ENCODE peak calls at places on chromosomes 5 and 9, in seven cellular contexts. C, E, O, Y, M, X and B are unnamed samples.

GRCh38 chr9:14868772-14869583 is 41.2 kb downstream of the FREM1 start:
- DNase-seq in C (no peak), Y (no peak), E (no peak), X (no peak), M (no peak), O (no peak), B (no peak)

GRCh38 chr5:149268928-149269557 is 2.6 kb upstream of the AFAP1L1 start:
- DNase-seq in E (no peak), X (no peak), M (peak), C (no peak), Y (no peak), O (no peak), B (no peak)

GRCh38 chr5:115657883-115658233 is 32.0 kb upstream of the TMED7 start:
- DNase-seq in O (no peak), X (no peak), M (no peak), E (no peak), Y (no peak), C (no peak), B (no peak)

GRCh38 chr5:138212828-138213160 is 329 bp downstream of the CDC23 start:
- DNase-seq in E (no peak), M (peak), Y (peak), C (no peak), X (no peak), O (no peak), B (no peak)

GRCh38 chr9:84785766-84786547 is 116.4 kb downstream of the NTRK2 start:
- DNase-seq in C (no peak), M (no peak), Y (no peak), E (no peak), X (no peak), O (no peak), B (no peak)

GRCh38 chr5:76586531-76586930 is 36.7 kb downstream of the F2RL2 start:
- DNase-seq in E (no peak), M (no peak), C (no peak), Y (no peak), X (no peak), O (no peak), B (no peak)

GRCh38 chr9:133000842-133001241 is 22.3 kb downstream of the GFI1B start:
- DNase-seq in O (no peak), C (no peak), M (no peak), Y (no peak), X (no peak), E (no peak), B (no peak)

GRCh38 chr9:102974530-102974929 is 20.6 kb upstream of the CYLC2 start:
- DNase-seq in Y (no peak), E (no peak), C (no peak), X (no peak), O (no peak), M (no peak), B (no peak)

GRCh38 chr5:120388016-120388781 is 75.9 kb upstream of the PRR16 start:
- DNase-seq in C (no peak), O (no peak), M (no peak), E (no peak), Y (no peak), X (no peak), B (no peak)

DNA sequence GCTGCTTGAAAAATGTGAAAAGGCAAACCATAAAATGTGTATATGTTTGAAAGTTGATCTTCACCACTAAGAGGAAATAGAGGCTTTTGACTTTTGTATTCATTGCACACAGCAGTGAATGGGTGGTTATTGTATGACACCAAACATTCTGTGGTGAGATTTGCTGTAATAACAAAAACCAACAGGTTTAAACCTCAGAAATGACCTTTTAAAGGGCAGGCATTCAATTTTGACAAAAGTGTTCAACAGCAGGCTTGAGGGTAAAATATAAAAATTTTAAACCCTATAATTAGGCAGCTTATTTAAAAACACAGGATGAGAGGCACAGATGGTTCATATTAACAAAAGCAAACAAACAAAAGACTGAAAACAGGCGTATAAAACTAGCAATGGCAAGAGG is 128.1 kb upstream of the NUDT12 start:
- DNase-seq in O (no peak), M (no peak), Y (no peak), E (no peak), C (no peak), X (no peak), B (no peak)
- TF ChIP-seq POLR2A in O (no peak), M (no peak), Y (no peak), E (no peak), C (no peak), X (no peak), B (no peak)

GRCh38 chr9:93815677-93816076 is 139.5 kb downstream of the BARX1 start:
- DNase-seq in O (no peak), E (no peak), Y (no peak), M (no peak), X (no peak), C (no peak), B (no peak)

GRCh38 chr9:93813221-93813620 is 141.9 kb downstream of the BARX1 start:
- DNase-seq in X (no peak), O (no peak), E (no peak), Y (no peak), C (no peak), M (no peak), B (no peak)

GRCh38 chr9:93813687-93814560 is 141.2 kb downstream of the BARX1 start:
- DNase-seq in Y (no peak), X (no peak), E (no peak), C (no peak), M (no peak), O (no peak), B (no peak)

GRCh38 chr9:93815135-93815534 is 140.0 kb downstream of the BARX1 start:
- DNase-seq in M (no peak), Y (no peak), O (no peak), C (no peak), X (no peak), E (no peak), B (no peak)

DNA sequence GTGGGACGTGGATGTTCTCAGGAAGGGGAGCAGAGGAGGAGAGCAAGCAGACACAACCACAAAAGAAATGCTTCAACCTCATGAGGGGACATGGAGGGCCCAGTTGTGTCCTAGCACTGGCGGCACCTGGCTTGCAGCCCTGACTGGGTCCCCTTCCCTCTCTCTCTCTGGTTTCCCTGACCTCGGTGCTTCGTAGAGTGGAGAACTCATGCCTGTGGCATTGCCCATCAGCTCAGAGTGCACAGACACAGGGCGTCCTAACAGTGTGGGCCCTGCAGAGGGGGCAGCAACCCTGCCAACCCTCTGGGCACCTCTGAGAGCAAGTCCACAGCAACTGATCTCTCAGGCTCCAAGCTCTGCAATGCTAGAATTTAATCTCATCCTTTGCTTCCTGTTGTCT is 140.6 kb downstream of the BARX1 start:
- DNase-seq in M (no peak), O (no peak), E (no peak), Y (no peak), X (peak), C (no peak), B (no peak)
- TF ChIP-seq POLR2A in M (no peak), O (no peak), E (no peak), Y (no peak), X (no peak), C (no peak), B (no peak)

GRCh38 chr5:62731011-62731410 is 152.4 kb downstream of the LRRC70 start:
- DNase-seq in E (no peak), C (no peak), O (no peak), Y (no peak), M (no peak), X (no peak), B (no peak)

GRCh38 chr5:62732677-62733121 is 154.1 kb downstream of the LRRC70 start:
- DNase-seq in M (no peak), E (no peak), O (no peak), X (no peak), C (no peak), Y (no peak), B (no peak)

GRCh38 chr5:62722360-62722759 is 143.7 kb downstream of the LRRC70 start:
- DNase-seq in M (no peak), X (no peak), C (no peak), Y (no peak), O (no peak), E (no peak), B (no peak)

GRCh38 chr5:62729662-62730061 is 151.0 kb downstream of the LRRC70 start:
- DNase-seq in M (no peak), E (no peak), Y (no peak), O (no peak), X (no peak), C (no peak), B (no peak)

GRCh38 chr5:62727184-62727583 is 148.6 kb downstream of the LRRC70 start:
- DNase-seq in M (no peak), O (no peak), Y (no peak), C (no peak), X (no peak), E (no peak), B (no peak)
- TF ChIP-seq POLR2A in M (no peak), O (no peak), Y (no peak), C (no peak), X (no peak), E (no peak), B (no peak)

GRCh38 chr5:31638748-31639418 is at the start of gene PDZD2:
- DNase-seq in X (peak), O (peak), Y (peak), C (peak), E (peak), M (peak), B (peak)
- TF ChIP-seq POLR2A in X (no peak), O (no peak), Y (peak), C (no peak), E (no peak), M (no peak), B (no peak)